ENCODE peak calls at places on chromosomes 11 and 22, in seven cellular contexts. G is RPMI7951; A is naive thymus-derived CD8-positive, alpha-beta T cell; Z is HCEC 1CT; X is LoVo; B is fibroblast of mammary gland; K is stimulated activated CD4-positive, alpha-beta T cell treated with anti-CD3 and anti-CD28 coated beads, Interleukin-12 subunit alpha, Interleukin-12 subunit beta, amount 100 ng/mL, for 4 hours. Y is an unnamed sample.

GRCh38 chr11:85182437-85183109 is 444.6 kb downstream of the DLG2 start:
- DNase-seq in G (peak; percentile 4), X (peak; percentile 28), K (no peak), B (peak; percentile 45), A (no peak), Z (peak; percentile 69), Y (peak; percentile 71)

GRCh38 chr22:27930246-27931060 is 11.4 kb upstream of the PITPNB start:
- DNase-seq in Z (peak; percentile 4), B (peak; percentile 13), G (no peak), A (no peak), X (no peak), K (no peak), Y (no peak)

GRCh38 chr22:45328822-45329535 is 19.2 kb downstream of the FAM118A start:
- DNase-seq in X (no peak), K (no peak), B (no peak), A (no peak), Z (no peak), G (no peak), Y (no peak)

GRCh38 chr22:35538801-35539321 is 1.8 kb upstream of the RASD2 start:
- DNase-seq in K (peak; percentile 28), Z (no peak), A (no peak), B (no peak), G (no peak), X (peak; percentile 41), Y (no peak)

GRCh38 chr11:12075822-12076821 is 34.3 kb upstream of the MICAL2 start:
- DNase-seq in G (peak; percentile 98), X (no peak), B (peak; percentile 100), K (no peak), A (no peak), Z (peak; percentile 100), Y (peak; percentile 55)

GRCh38 chr11:134230339-134230738 is 5.9 kb downstream of the VPS26B start:
- DNase-seq in X (no peak), Z (no peak), A (no peak), B (no peak), K (no peak), G (no peak), Y (no peak)

GRCh38 chr22:24796860-24797259 is 9.2 kb upstream of the SGSM1 start:
- DNase-seq in B (no peak), A (no peak), G (no peak), X (no peak), K (no peak), Z (no peak), Y (no peak)

GRCh38 chr11:129965248-129965647 is 37.4 kb downstream of the PRDM10 start:
- DNase-seq in X (no peak), A (no peak), B (no peak), K (no peak), Z (no peak), G (no peak), Y (no peak)

GRCh38 chr22:36991220-36991619 is 28.0 kb downstream of the TST start:
- DNase-seq in X (no peak), K (no peak), A (no peak), G (no peak), B (peak; percentile 9), Z (no peak), Y (no peak)

GRCh38 chr22:32469799-32470212 is 4.8 kb upstream of the FBXO7 start:
- DNase-seq in B (peak; percentile 85), K (no peak), G (peak; percentile 79), X (peak; percentile 11), Z (peak; percentile 75), A (no peak), Y (peak; percentile 55)

GRCh38 chr11:126106929-126107328 is 44.3 kb upstream of the CDON start:
- DNase-seq in G (no peak), K (no peak), A (no peak), X (no peak), B (no peak), Z (no peak), Y (no peak)

GRCh38 chr22:44379817-44380560 is 67.2 kb upstream of the SHISAL1 start:
- DNase-seq in K (no peak), A (no peak), G (no peak), B (no peak), X (no peak), Z (no peak), Y (no peak)

GRCh38 chr22:29635734-29636357 is 32.4 kb downstream of the NF2 start:
- DNase-seq in K (no peak), Z (peak; percentile 72), A (peak; percentile 24), G (peak; percentile 60), X (peak; percentile 44), B (peak; percentile 71), Y (peak; percentile 72)

GRCh38 chr11:126307706-126308105 is 3.8 kb downstream of the DCPS start:
- DNase-seq in Z (peak; percentile 26), B (peak; percentile 69), X (no peak), G (peak; percentile 76), K (no peak), A (peak; percentile 12), Y (peak; percentile 63)

GRCh38 chr11:92383430-92383829 is 158.8 kb downstream of the FAT3 start:
- DNase-seq in G (peak; percentile 79), K (no peak), A (no peak), Z (peak; percentile 73), X (no peak), B (peak; percentile 88), Y (no peak)

GRCh38 chr11:10155793-10156490 is 138.1 kb downstream of the SBF2 start:
- DNase-seq in Z (no peak), A (no peak), B (no peak), X (no peak), G (no peak), K (no peak), Y (peak; percentile 17)

GRCh38 chr11:225734-226453 is 10.2 kb downstream of the SIRT3 start:
- DNase-seq in A (no peak), B (peak; percentile 73), G (peak; percentile 89), X (no peak), Z (peak; percentile 27), K (no peak), Y (no peak)

GRCh38 chr11:76523147-76523546 is 78.3 kb downstream of the EMSY start:
- DNase-seq in X (no peak), Z (no peak), A (no peak), K (no peak), B (no peak), G (no peak), Y (peak; percentile 8)

GRCh38 chr11:111066861-111067260 is 178.7 kb upstream of the POU2AF2 start:
- DNase-seq in Z (no peak), X (no peak), G (peak; percentile 50), K (no peak), B (no peak), A (no peak), Y (no peak)

GRCh38 chr11:17142450-17142849 is 65.0 kb upstream of the RPS13 start:
- DNase-seq in X (no peak), G (no peak), K (no peak), A (no peak), B (no peak), Z (no peak), Y (no peak)

GRCh38 chr22:39536711-39537110 is 4.2 kb upstream of the RPS19BP1 start:
- DNase-seq in A (no peak), G (no peak), Z (no peak), K (no peak), X (no peak), B (no peak), Y (no peak)

GRCh38 chr11:74675761-74676160 is 55.5 kb downstream of the CHRDL2 start:
- DNase-seq in B (no peak), A (no peak), X (no peak), K (no peak), G (no peak), Z (no peak), Y (no peak)

GRCh38 chr22:18118345-18118915 is 7.8 kb downstream of the TUBA8 start:
- DNase-seq in B (no peak), X (no peak), Z (no peak), G (no peak), A (no peak), K (no peak), Y (no peak)

GRCh38 chr11:1478011-1478410 is 8.6 kb downstream of the MOB2 start:
- DNase-seq in K (no peak), Z (no peak), A (no peak), G (no peak), B (no peak), X (no peak), Y (no peak)

GRCh38 chr22:36358533-36359171 is 29.1 kb downstream of the MYH9 start:
- DNase-seq in B (peak; percentile 49), A (no peak), X (no peak), K (no peak), Z (no peak), G (peak; percentile 75), Y (no peak)

GRCh38 chr11:69530278-69531070 is 49.0 kb downstream of the LINC01488 start:
- DNase-seq in X (no peak), A (no peak), Z (no peak), G (no peak), B (no peak), K (no peak), Y (no peak)

GRCh38 chr11:16794047-16794818 is 55.8 kb downstream of the C11orf58 start:
- DNase-seq in B (no peak), Z (no peak), K (no peak), A (no peak), X (no peak), G (no peak), Y (no peak)

GRCh38 chr11:59053387-59053786 is 32.7 kb upstream of the GLYATL1B start:
- DNase-seq in X (peak; percentile 20), A (peak; percentile 73), K (peak; percentile 79), Z (peak; percentile 23), B (peak; percentile 57), G (peak; percentile 50), Y (peak; percentile 64)

GRCh38 chr22:48702573-48703264 is 1125.0 kb downstream of the BRD1 start:
- DNase-seq in B (no peak), A (no peak), G (peak; percentile 40), X (no peak), Z (no peak), K (no peak), Y (peak; percentile 48)